ENCODE peak calls at places on chromosomes 5 and 9, in eight cellular contexts. K is tibial nerve, J is thyroid gland, T is HCT116, Q is sigmoid colon, W is suprapubic skin, A is uterus, F is spleen. H is an unnamed sample.

GRCh38 chr5:3634061-3634460 is 38.4 kb downstream of the IRX1 start:
- DNase-seq in K (no peak), J (no peak), T (no peak), Q (no peak), W (no peak), A (no peak), F (no peak), H (no peak)

GRCh38 chr9:26945591-26945990 is 1.5 kb downstream of the PLAA start:
- DNase-seq in K (no peak), J (no peak), T (no peak), Q (no peak), W (no peak), A (no peak), F (no peak), H (no peak)

GRCh38 chr9:91199739-91200497 is 161.8 kb downstream of the AUH start:
- DNase-seq in K (no peak), J (no peak), T (no peak), Q (no peak), W (no peak), A (no peak), F (no peak), H (no peak)

GRCh38 chr5:158435161-158435616 is 576.2 kb upstream of the CLINT1 start:
- DNase-seq in K (no peak), J (no peak), T (no peak), Q (no peak), W (no peak), A (no peak), F (no peak), H (no peak)

GRCh38 chr5:39765381-39765780 is 340.6 kb upstream of the DAB2 start:
- DNase-seq in K (no peak), J (no peak), T (no peak), Q (no peak), W (no peak), A (no peak), F (no peak), H (no peak)

GRCh38 chr9:87491488-87491887 is 6.2 kb upstream of the DAPK1 start:
- DNase-seq in K (no peak), J (no peak), T (no peak), Q (no peak), W (no peak), A (no peak), F (no peak), H (no peak)

GRCh38 chr9:116859763-116860162 is 172.7 kb downstream of the TRIM32 start:
- DNase-seq in K (no peak), J (peak; percentile 30), T (no peak), Q (no peak), W (no peak), A (no peak), F (no peak), H (no peak)

GRCh38 chr9:22617156-22617555 is 170.5 kb downstream of the DMRTA1 start:
- DNase-seq in K (no peak), J (no peak), T (no peak), Q (no peak), W (no peak), A (no peak), F (no peak), H (no peak)

GRCh38 chr5:123874600-123875201 is 362.7 kb downstream of the CSNK1G3 start:
- DNase-seq in K (no peak), J (no peak), T (no peak), Q (no peak), W (no peak), A (no peak), F (no peak), H (no peak)

GRCh38 chr5:100796851-100797250 is 106.2 kb downstream of the ST8SIA4 start:
- DNase-seq in K (no peak), J (no peak), T (no peak), Q (no peak), W (no peak), A (no peak), F (no peak), H (no peak)

GRCh38 chr5:67842806-67843205 is 372.8 kb upstream of the PIK3R1 start:
- DNase-seq in K (no peak), J (no peak), T (no peak), Q (no peak), W (no peak), A (no peak), F (no peak), H (no peak)

GRCh38 chr5:160467555-160468418 is 46.1 kb downstream of the PTTG1 start:
- DNase-seq in K (peak; percentile 44), J (peak; percentile 57), T (no peak), Q (peak; percentile 81), W (peak; percentile 79), A (peak; percentile 25), F (peak; percentile 93), H (peak; percentile 92)

GRCh38 chr5:141356950-141357349 is 2.1 kb downstream of the PCDHGA4 start:
- DNase-seq in K (no peak), J (no peak), T (no peak), Q (no peak), W (no peak), A (no peak), F (no peak), H (no peak)

DNA sequence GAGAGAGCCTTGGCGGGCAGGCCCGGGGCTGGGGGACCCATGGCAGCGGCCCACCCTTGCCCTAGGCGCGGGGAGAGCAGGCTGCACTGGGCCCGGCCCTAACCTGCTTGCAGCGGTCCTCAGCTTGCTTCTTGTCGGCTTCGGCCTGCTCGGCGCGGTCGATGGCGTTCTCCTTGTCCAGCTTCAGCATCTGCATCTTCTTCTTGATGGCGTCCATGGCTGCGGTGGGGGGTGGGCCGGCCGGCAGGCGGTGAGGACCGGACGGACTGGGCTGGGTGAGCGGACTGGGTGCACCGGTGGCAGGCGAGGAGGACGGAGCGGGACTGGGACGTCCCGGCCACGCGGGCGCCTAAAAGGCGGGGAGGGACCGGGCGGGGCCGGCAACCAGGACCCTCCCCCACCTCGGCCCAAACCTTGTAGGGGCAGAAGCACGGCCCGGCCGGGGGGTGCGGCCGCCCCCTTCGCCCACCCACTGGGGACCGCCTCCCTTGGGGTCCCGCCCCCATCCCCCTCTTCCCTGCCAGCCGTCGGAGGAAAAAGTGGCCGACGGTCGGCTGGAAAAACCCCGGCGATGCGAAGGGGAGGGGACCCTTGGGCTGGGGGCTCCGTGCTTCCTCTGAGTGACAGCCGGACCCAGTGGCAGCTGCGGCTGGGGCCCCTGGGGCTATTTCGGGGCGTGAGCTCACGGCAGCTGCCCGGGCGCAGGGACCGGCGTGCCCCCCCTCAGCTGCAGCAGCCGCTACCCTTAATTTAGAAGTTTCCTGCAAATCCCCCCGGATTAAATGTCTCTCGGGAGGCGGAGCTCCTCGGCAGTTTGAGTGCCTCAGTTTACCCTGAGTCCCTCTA is at the start of gene TPM2:
- DNase-seq in K (peak; percentile 35), J (peak; percentile 28), T (peak; percentile 33), Q (peak; percentile 96), W (no peak), A (peak; percentile 91), F (no peak), H (peak; percentile 88)
- TF ChIP-seq POLR2A in K (no peak), J (no peak), T (peak; percentile 76), Q (peak; percentile 91), W (no peak), A (peak; percentile 68), F (no peak), H (no peak)

DNA sequence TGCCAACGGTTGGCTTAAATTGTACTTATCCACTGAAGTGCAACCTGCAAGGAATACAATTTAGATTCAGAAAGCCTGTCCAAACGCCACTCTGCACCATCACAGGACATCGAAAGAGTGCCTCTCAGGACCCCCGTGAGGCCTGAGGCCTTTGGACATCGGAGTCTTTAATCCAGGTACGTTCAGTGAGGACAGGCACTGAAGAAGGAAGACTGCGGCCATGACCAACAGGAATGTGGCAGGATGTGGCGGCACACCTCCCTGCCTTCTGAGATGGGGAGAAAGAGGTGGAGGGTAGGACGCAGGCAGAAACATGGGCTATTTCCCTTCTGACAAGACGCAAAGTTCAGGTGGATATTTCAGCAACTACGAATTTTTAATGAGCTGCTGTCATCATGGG is 205.8 kb downstream of the FANCC start:
- DNase-seq in K (no peak), J (no peak), T (no peak), Q (peak; percentile 52), W (peak; percentile 31), A (no peak), F (no peak), H (no peak)
- TF ChIP-seq CTCF in K (no peak), J (no peak), T (no peak), Q (no peak), W (no peak), A (no peak), F (no peak), H (no peak)

GRCh38 chr9:101403886-101404285 is 5.2 kb downstream of the ZNF189 start:
- DNase-seq in K (no peak), J (no peak), T (no peak), Q (no peak), W (no peak), A (no peak), F (no peak), H (no peak)

GRCh38 chr9:101408374-101409078 is 9.9 kb downstream of the ZNF189 start:
- DNase-seq in K (no peak), J (no peak), T (no peak), Q (no peak), W (no peak), A (no peak), F (no peak), H (no peak)

GRCh38 chr9:101414839-101415238 is 16.2 kb downstream of the ZNF189 start:
- DNase-seq in K (no peak), J (no peak), T (no peak), Q (no peak), W (no peak), A (no peak), F (no peak), H (no peak)

DNA sequence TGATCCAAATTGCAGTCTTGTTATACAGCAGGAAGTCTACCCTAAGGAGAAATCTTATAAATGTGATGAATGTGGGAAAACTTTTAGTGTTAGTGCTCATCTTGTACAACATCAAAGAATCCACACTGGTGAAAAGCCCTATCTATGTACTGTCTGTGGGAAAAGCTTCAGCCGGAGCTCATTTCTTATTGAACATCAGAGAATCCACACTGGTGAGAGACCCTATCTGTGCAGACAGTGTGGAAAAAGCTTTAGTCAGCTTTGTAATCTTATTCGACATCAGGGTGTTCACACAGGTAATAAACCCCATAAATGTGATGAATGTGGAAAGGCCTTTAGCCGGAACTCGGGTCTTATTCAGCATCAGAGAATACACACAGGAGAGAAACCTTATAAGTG is 10.4 kb downstream of the ZNF189 start:
- DNase-seq in K (no peak), J (no peak), T (no peak), Q (no peak), W (no peak), A (no peak), F (no peak), H (no peak)
- TF ChIP-seq POLR2A in K (no peak), J (no peak), T (no peak), Q (no peak), W (no peak), A (no peak), F (no peak), H (no peak)

DNA sequence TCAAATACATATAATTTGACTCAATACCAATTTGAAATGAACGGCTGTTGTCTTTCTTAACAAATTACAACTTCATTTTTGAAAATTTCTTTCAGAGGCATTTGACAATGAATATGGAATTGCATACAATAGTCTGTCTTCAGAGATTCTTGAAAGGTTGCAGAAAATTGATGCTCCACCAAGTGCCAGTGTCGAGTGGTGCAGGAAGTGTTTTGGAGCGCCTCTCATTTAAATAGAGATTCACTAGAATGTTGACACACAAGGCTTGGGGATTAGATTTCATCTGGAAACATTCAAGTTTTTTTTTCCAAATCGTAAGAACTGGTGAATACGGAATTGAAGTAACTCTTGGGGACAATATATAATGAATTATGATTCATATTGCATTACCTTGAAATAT is 8.1 kb downstream of the RPS6 start:
- DNase-seq in K (no peak), J (no peak), T (no peak), Q (no peak), W (no peak), A (no peak), F (no peak), H (no peak)
- TF ChIP-seq CTCF in K (no peak), J (no peak), T (no peak), Q (no peak), W (no peak), A (no peak), F (no peak), H (no peak)